ENCODE peak calls at places on chromosome 20, in six cellular contexts. G is GM04504; V is lung microvascular endothelial cell; I is effector memory CD4-positive, alpha-beta T cell; Y is astrocyte of the hippocampus; H is thyroid gland. Z is an unnamed sample.

GRCh38 chr20:62447143-62447869 is 20.0 kb upstream of the RBBP8NL start:
- DNase-seq in I (no peak), H (no peak), G (no peak), V (no peak), Y (no peak), Z (no peak)

GRCh38 chr20:18224968-18225568 is 63.3 kb upstream of the ZNF133 start:
- DNase-seq in I (no peak), Y (peak; percentile 83), G (peak; percentile 23), H (peak; percentile 82), V (peak; percentile 76), Z (peak; percentile 73)

GRCh38 chr20:32685541-32686529 is 12.1 kb upstream of the C20orf203 start:
- DNase-seq in I (no peak), H (no peak), Y (peak; percentile 51), V (no peak), G (peak; percentile 88), Z (peak; percentile 66)

GRCh38 chr20:53660078-53660909 is 66.7 kb upstream of the ZNF217 start:
- DNase-seq in V (no peak), G (no peak), I (no peak), Y (no peak), H (peak; percentile 32), Z (no peak)

GRCh38 chr20:48070961-48071645 is 285.8 kb upstream of the SULF2 start:
- DNase-seq in G (no peak), I (no peak), V (no peak), H (peak; percentile 76), Y (no peak), Z (no peak)

GRCh38 chr20:13462091-13462490 is 176.6 kb downstream of the TASP1 start:
- DNase-seq in I (no peak), H (no peak), Y (peak; percentile 16), G (no peak), V (no peak), Z (no peak)

GRCh38 chr20:58048096-58048702 is 180.3 kb downstream of the ANKRD60 start:
- DNase-seq in G (no peak), Y (peak; percentile 85), H (peak; percentile 8), V (peak; percentile 3), I (no peak), Z (peak; percentile 39)

GRCh38 chr20:58260006-58260405 is 31.6 kb upstream of the ANKRD60 start:
- DNase-seq in V (no peak), H (no peak), I (no peak), G (no peak), Y (no peak), Z (no peak)

GRCh38 chr20:56554869-56555268 is 21.8 kb downstream of the FAM209B start:
- DNase-seq in Y (peak; percentile 96), I (no peak), V (peak; percentile 76), H (peak; percentile 59), G (peak; percentile 95), Z (peak; percentile 96)

GRCh38 chr20:23225407-23226060 is 125.1 kb upstream of the NXT1 start:
- DNase-seq in Y (no peak), G (peak; percentile 62), I (no peak), H (peak; percentile 21), V (no peak), Z (peak; percentile 97)

GRCh38 chr20:3560578-3560977 is 89.8 kb downstream of the ATRN start:
- DNase-seq in Y (no peak), G (no peak), I (no peak), V (no peak), H (no peak), Z (peak; percentile 22)

GRCh38 chr20:38278150-38278549 is 17.6 kb upstream of the KIAA1755 start:
- DNase-seq in H (no peak), Y (no peak), G (no peak), V (no peak), I (no peak), Z (no peak)

GRCh38 chr20:20824924-20825584 is 112.6 kb upstream of the RALGAPA2 start:
- DNase-seq in V (peak; percentile 82), Y (peak; percentile 65), I (no peak), H (peak; percentile 68), G (no peak), Z (peak; percentile 29)